ENCODE peak calls at places on chromosomes 7 and 10, in ten cellular contexts. P is lung; R is prostate gland; J is NT2/D1; G is fibroblast of lung; S is body of pancreas; X is heart right ventricle; K is CD4-positive, CD25-positive, alpha-beta regulatory T cell; F is tibial nerve; I is colonic mucosa. N is an unnamed sample.

GRCh38 chr7:119377-120163 is 72.8 kb upstream of the FAM20C start:
- DNase-seq in F (peak; percentile 46), G (no peak), K (no peak), R (no peak), S (no peak), X (peak; percentile 64), I (peak; percentile 33), P (no peak), J (no peak), N (no peak)

GRCh38 chr10:67815571-67816059 is 22.4 kb downstream of the DNAJC12 start:
- DNase-seq in I (no peak), J (no peak), P (no peak), K (no peak), F (no peak), R (peak; percentile 36), S (no peak), X (no peak), G (peak; percentile 76), N (no peak)

GRCh38 chr7:23242935-23243334 is 3.6 kb upstream of the GPNMB start:
- DNase-seq in P (no peak), X (no peak), S (no peak), F (no peak), J (no peak), G (no peak), R (no peak), I (no peak), K (no peak), N (no peak)

GRCh38 chr10:96395931-96396877 is 37.4 kb upstream of the OPALIN start:
- DNase-seq in X (peak; percentile 65), G (peak; percentile 57), I (peak; percentile 53), S (peak; percentile 81), R (peak; percentile 63), J (peak; percentile 65), F (peak; percentile 63), K (peak; percentile 80), P (peak; percentile 56), N (no peak)

GRCh38 chr7:94655884-94656657 is at the start of gene SGCE:
- DNase-seq in J (peak; percentile 80), R (peak; percentile 67), K (peak; percentile 24), S (peak; percentile 70), P (peak; percentile 81), I (peak; percentile 69), G (peak; percentile 78), F (peak; percentile 63), X (peak; percentile 73), N (peak; percentile 42)

GRCh38 chr10:31700222-31700621 is 228.4 kb downstream of the ARHGAP12 start:
- DNase-seq in K (no peak), J (no peak), X (peak; percentile 42), F (no peak), I (no peak), P (no peak), G (no peak), R (no peak), S (no peak), N (no peak)

GRCh38 chr10:20683345-20683744 is 213.8 kb downstream of the NEBL start:
- DNase-seq in I (no peak), R (no peak), S (no peak), J (no peak), F (no peak), X (no peak), P (no peak), K (no peak), G (no peak), N (no peak)

GRCh38 chr10:71221586-71222202 is 9.3 kb downstream of the UNC5B start:
- DNase-seq in K (no peak), R (no peak), G (no peak), J (no peak), P (no peak), S (no peak), X (no peak), I (no peak), F (no peak), N (no peak)

GRCh38 chr7:159198016-159198724 is 53.5 kb upstream of the VIPR2 start:
- DNase-seq in G (no peak), K (no peak), J (no peak), R (no peak), P (no peak), S (no peak), F (no peak), I (no peak), X (no peak), N (no peak)

GRCh38 chr7:159195926-159196325 is 51.3 kb upstream of the VIPR2 start:
- DNase-seq in P (no peak), K (peak; percentile 80), X (no peak), I (no peak), G (no peak), R (no peak), S (no peak), F (no peak), J (no peak), N (no peak)

GRCh38 chr7:159193543-159193942 is 48.9 kb upstream of the VIPR2 start:
- DNase-seq in F (no peak), J (no peak), X (no peak), K (no peak), G (no peak), R (no peak), P (no peak), S (no peak), I (no peak), N (no peak)

GRCh38 chr7:159197066-159197975 is 52.7 kb upstream of the VIPR2 start:
- DNase-seq in S (no peak), X (no peak), K (peak; percentile 85), P (no peak), I (peak; percentile 43), R (no peak), J (peak; percentile 25), G (no peak), F (no peak), N (no peak)

GRCh38 chr7:159196584-159196983 is 51.9 kb upstream of the VIPR2 start:
- DNase-seq in J (no peak), F (no peak), I (no peak), X (no peak), R (no peak), S (no peak), K (no peak), G (no peak), P (no peak), N (no peak)
- H3K9me3 ChIP-seq in J (no peaks in the 10 kb centered on the region), F (no peaks in the 10 kb centered on the region), I (no peaks in the 10 kb centered on the region), X (no peaks in the 10 kb centered on the region), R (no peaks in the 10 kb centered on the region), S (no peaks in the 10 kb centered on the region), K (no peaks in the 10 kb centered on the region), G (no peaks in the 10 kb centered on the region), P (peaks cover 2% of the 10 kb centered on the region), N (no peaks in the 10 kb centered on the region)

DNA sequence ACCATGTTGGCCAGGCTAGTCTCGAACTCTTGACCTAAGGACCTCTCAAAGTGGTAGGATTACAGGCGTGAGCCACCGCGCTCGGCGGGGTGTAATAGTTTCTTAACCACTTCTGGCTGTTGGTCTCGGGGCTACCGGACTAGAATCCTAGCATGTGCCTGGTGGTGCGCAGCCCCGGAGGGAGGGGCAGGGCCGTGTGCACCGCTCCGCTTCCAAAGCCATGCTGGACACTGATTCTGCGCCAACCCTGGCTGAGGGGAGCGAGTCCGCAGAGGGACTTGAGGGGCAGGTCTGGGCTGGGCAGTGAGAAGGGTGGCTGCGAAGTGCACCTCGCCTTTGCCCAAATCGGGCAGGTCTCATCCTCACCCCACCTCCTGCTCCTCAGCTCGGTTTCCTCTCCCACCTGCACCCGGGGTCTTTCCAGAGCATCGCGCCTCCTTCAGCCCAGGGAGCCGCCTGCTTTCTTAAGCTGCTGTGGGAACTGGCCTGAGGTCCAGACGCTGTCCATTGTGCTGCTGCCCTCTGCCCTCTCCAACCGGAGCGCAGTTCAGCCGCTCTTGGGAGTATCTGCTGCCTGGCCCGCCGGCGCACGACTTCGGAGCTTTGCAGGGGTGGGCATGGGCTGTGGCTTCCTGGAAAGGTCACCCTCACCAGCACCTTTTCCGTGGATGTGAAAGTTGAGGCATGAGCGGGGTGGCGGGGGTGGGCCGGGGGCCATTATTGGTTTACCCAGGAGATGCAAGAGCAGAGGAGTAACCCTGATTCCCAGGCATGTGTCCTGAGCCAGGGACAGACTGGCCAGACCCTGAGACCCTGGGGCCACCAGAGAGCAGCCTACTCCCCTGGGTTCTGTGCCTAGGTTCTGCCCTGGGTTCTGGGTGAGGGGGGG is 422.6 kb upstream of the NUPR2 start:
- DNase-seq in X (no peak), G (no peak), S (no peak), R (no peak), K (no peak), J (no peak), P (no peak), I (no peak), F (no peak), N (no peak)
- H3K9me3 ChIP-seq in X (peaks cover 29% of the 10 kb centered on the region), G (no peaks in the 10 kb centered on the region), S (no peaks in the 10 kb centered on the region), R (no peaks in the 10 kb centered on the region), K (peaks cover 13% of the 10 kb centered on the region), J (no peaks in the 10 kb centered on the region), P (peaks cover 56% of the 10 kb centered on the region), I (no peaks in the 10 kb centered on the region), F (no peaks in the 10 kb centered on the region), N (no peaks in the 10 kb centered on the region)

GRCh38 chr10:102775973-102776669 is 32.4 kb downstream of the WBP1L start:
- DNase-seq in I (peak; percentile 62), P (peak; percentile 44), F (peak; percentile 86), J (peak; percentile 30), K (peak; percentile 19), R (peak; percentile 76), X (peak; percentile 78), S (peak; percentile 67), G (peak; percentile 94), N (no peak)

GRCh38 chr10:102773986-102774385 is 30.2 kb downstream of the WBP1L start:
- DNase-seq in J (no peak), K (peak; percentile 27), R (no peak), S (peak; percentile 20), P (no peak), I (no peak), F (peak; percentile 52), X (no peak), G (peak; percentile 50), N (no peak)

GRCh38 chr10:102770792-102771191 is 27.0 kb downstream of the WBP1L start:
- DNase-seq in R (no peak), G (no peak), X (no peak), K (no peak), I (no peak), F (no peak), P (no peak), S (peak; percentile 70), J (no peak), N (no peak)

GRCh38 chr10:102775201-102775972 is 31.6 kb downstream of the WBP1L start:
- DNase-seq in S (peak; percentile 45), I (no peak), J (no peak), X (peak; percentile 53), P (no peak), G (no peak), R (peak; percentile 83), K (no peak), F (peak; percentile 83), N (no peak)

GRCh38 chr10:102773320-102773719 is 29.6 kb downstream of the WBP1L start:
- DNase-seq in P (no peak), R (no peak), I (no peak), K (no peak), J (no peak), F (no peak), G (no peak), X (no peak), S (no peak), N (no peak)
- H3K9me3 ChIP-seq in P (no peaks in the 10 kb centered on the region), R (no peaks in the 10 kb centered on the region), I (no peaks in the 10 kb centered on the region), K (no peaks in the 10 kb centered on the region), J (no peaks in the 10 kb centered on the region), F (no peaks in the 10 kb centered on the region), G (no peaks in the 10 kb centered on the region), X (no peaks in the 10 kb centered on the region), S (no peaks in the 10 kb centered on the region), N (no peaks in the 10 kb centered on the region)

GRCh38 chr7:64045301-64046040 is at the start of gene ZNF727:
- DNase-seq in R (peak; percentile 58), S (peak; percentile 85), J (no peak), K (no peak), P (peak; percentile 65), I (peak; percentile 60), X (peak; percentile 65), G (no peak), F (peak; percentile 76), N (no peak)

DNA sequence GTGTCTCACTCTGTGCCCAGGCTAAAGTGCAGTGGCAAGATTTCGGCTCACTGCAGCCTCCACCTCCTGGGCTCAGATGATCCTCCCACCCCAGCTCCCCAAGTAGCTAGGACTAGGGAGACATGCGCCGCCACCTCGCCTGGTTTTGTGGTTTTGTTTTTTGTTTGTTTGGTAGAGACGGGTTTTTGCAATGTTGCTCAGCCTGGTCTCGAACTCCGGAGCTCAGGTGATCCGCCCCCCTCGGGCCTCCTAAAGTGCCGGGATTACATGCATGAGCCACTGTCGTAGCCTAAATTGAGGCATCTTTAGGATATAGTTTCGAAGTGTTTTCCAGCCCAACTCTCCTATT is 781 bp downstream of the ZNF727 start:
- DNase-seq in X (no peak), S (peak; percentile 14), P (no peak), J (no peak), G (no peak), K (no peak), R (no peak), I (no peak), F (no peak), N (no peak)
- H3K9me3 ChIP-seq in X (peaks cover 29% of the 10 kb centered on the region), S (no peaks in the 10 kb centered on the region), P (peaks cover 23% of the 10 kb centered on the region), J (no peaks in the 10 kb centered on the region), G (peaks cover 2% of the 10 kb centered on the region), K (peaks cover 2% of the 10 kb centered on the region), R (no peaks in the 10 kb centered on the region), I (no peaks in the 10 kb centered on the region), F (no peaks in the 10 kb centered on the region), N (no peaks in the 10 kb centered on the region)

N was measured in PC-9.